ENCODE peak calls at places on chromosomes 3 and 15, in seven cellular contexts. C is H9, N is H1, W is IMR-90, M is mesenchymal stem cell, K is mesendoderm, X is trophoblast cell. I is an unnamed sample.

GRCh38 chr3:46538803-46539442 is 27.2 kb downstream of the LRRC2 start:
- DNase-seq in C (no peak), N (no peak), W (peak; percentile 83), M (peak; percentile 53), K (peak; percentile 65), X (no peak), I (no peak)

GRCh38 chr15:85482896-85483295 is 102.5 kb downstream of the AKAP13 start:
- DNase-seq in C (no peak), N (no peak), W (peak; percentile 92), M (peak; percentile 97), K (no peak), X (no peak), I (no peak)

GRCh38 chr3:149657458-149657795 is 398 bp downstream of the WWTR1 start:
- DNase-seq in C (no peak), N (no peak), W (peak; percentile 59), M (peak; percentile 81), K (peak; percentile 87), X (peak; percentile 88), I (no peak)

GRCh38 chr3:85603378-85603777 is 644.6 kb downstream of the CADM2 start:
- DNase-seq in C (no peak), N (no peak), W (no peak), M (no peak), K (peak; percentile 6), X (no peak), I (peak; percentile 23)

GRCh38 chr15:59539799-59540198 is 71.8 kb upstream of the GCNT3 start:
- DNase-seq in C (no peak), N (no peak), W (no peak), M (no peak), K (no peak), X (no peak), I (no peak)

GRCh38 chr3:173983353-173983752 is 585.8 kb downstream of the NLGN1 start:
- DNase-seq in C (no peak), N (no peak), W (peak; percentile 78), M (peak; percentile 29), K (no peak), X (no peak), I (no peak)

GRCh38 chr15:83658406-83658805 is 4.5 kb downstream of the ADAMTSL3 start:
- DNase-seq in C (no peak), N (no peak), W (no peak), M (no peak), K (no peak), X (no peak), I (no peak)

GRCh38 chr3:22620498-22620897 is 582.6 kb upstream of the UBE2E2 start:
- DNase-seq in C (no peak), N (no peak), W (no peak), M (no peak), K (no peak), X (no peak), I (no peak)

GRCh38 chr15:41504751-41505492 is 8.7 kb downstream of the LTK start:
- DNase-seq in C (no peak), N (no peak), W (no peak), M (no peak), K (no peak), X (no peak), I (no peak)

GRCh38 chr15:94205366-94205765 is 26.0 kb upstream of the MCTP2 start:
- DNase-seq in C (no peak), N (no peak), W (peak; percentile 18), M (peak; percentile 99), K (no peak), X (no peak), I (no peak)

GRCh38 chr15:69855601-69856000 is 242.1 kb downstream of the TLE3 start:
- DNase-seq in C (no peak), N (no peak), W (no peak), M (peak; percentile 66), K (no peak), X (no peak), I (no peak)

GRCh38 chr3:83842511-83842910 is 1116.3 kb upstream of the CADM2 start:
- DNase-seq in C (no peak), N (no peak), W (no peak), M (no peak), K (no peak), X (no peak), I (no peak)

GRCh38 chr3:189685854-189686253 is 54.7 kb downstream of the TP63 start:
- DNase-seq in C (no peak), N (no peak), W (peak; percentile 93), M (peak; percentile 66), K (no peak), X (no peak), I (no peak)

GRCh38 chr15:40100947-40101905 is 7.5 kb downstream of the BMF start:
- DNase-seq in C (no peak), N (no peak), W (peak; percentile 50), M (no peak), K (no peak), X (no peak), I (no peak)

GRCh38 chr15:60740787-60741354 is 261.9 kb upstream of the ICE2 start:
- DNase-seq in C (no peak), N (no peak), W (peak; percentile 31), M (peak; percentile 81), K (no peak), X (no peak), I (no peak)

GRCh38 chr3:42572278-42572677 is 9.5 kb downstream of the SEC22C start:
- DNase-seq in C (peak; percentile 82), N (no peak), W (peak; percentile 31), M (peak; percentile 58), K (peak; percentile 91), X (peak; percentile 49), I (no peak)

DNA sequence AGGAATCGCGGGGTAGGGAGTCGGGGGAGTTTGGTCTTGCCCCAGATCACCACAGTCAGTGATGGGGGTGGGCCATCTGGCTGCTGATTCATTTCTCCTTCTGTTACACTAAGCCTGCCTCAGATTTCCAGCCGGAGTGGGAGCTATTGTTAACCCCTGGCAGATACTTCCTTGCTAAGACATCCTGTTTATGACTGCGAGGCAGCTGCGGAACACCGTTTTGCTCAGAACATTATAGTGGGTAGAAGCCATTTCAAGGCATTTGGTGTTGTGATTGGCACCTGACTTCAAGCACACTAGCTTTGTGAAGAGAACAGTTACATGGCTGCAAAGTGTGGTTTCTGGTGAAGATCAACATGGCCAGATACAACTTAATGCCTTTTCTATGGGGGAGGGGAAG is 73.8 kb downstream of the FLNB start:
- DNase-seq in C (no peak), N (no peak), W (peak; percentile 91), M (peak; percentile 88), K (no peak), X (no peak), I (no peak)
- H3K27ac ChIP-seq in C (no peak overlapping the region), N (no peak overlapping the region), W (peak overlapping the region; percentile 30), M (peak overlapping the region; percentile 6), K (no peak overlapping the region), X (no peak overlapping the region), I (no peak overlapping the region)

GRCh38 chr15:76837474-76837873 is 67.7 kb downstream of the SCAPER start:
- DNase-seq in C (no peak), N (no peak), W (no peak), M (no peak), K (no peak), X (no peak), I (no peak)
- H2BK120ac ChIP-seq in C (no peak overlapping the region), N (no peak overlapping the region), W (no peak overlapping the region), M (no peak overlapping the region), K (no peak overlapping the region), X (no peak overlapping the region), I (no peak overlapping the region)

GRCh38 chr3:171000281-171000680 is 26.2 kb downstream of the SLC2A2 start:
- DNase-seq in C (no peak), N (no peak), W (peak; percentile 11), M (no peak), K (no peak), X (peak; percentile 15), I (no peak)
- H3K27ac ChIP-seq in C (no peak overlapping the region), N (no peak overlapping the region), W (no peak overlapping the region), M (peak overlapping the region; percentile 74), K (no peak overlapping the region), X (no peak overlapping the region), I (no peak overlapping the region)

GRCh38 chr3:15276028-15276717 is 56.2 kb downstream of the SH3BP5 start:
- DNase-seq in C (no peak), N (no peak), W (no peak), M (no peak), K (no peak), X (peak; percentile 47), I (no peak)
- H2BK120ac ChIP-seq in C (no peak overlapping the region), N (no peak overlapping the region), W (no peak overlapping the region), M (no peak overlapping the region), K (no peak overlapping the region), X (no peak overlapping the region), I (no peak overlapping the region)

GRCh38 chr15:91135201-91136130 is 35.4 kb downstream of the SV2B start:
- DNase-seq in C (no peak), N (no peak), W (no peak), M (no peak), K (no peak), X (no peak), I (no peak)
- H3K27ac ChIP-seq in C (no peak overlapping the region), N (no peak overlapping the region), W (no peak overlapping the region), M (no peak overlapping the region), K (no peak overlapping the region), X (no peak overlapping the region), I (no peak overlapping the region)

GRCh38 chr3:186383026-186383993 is 21.3 kb upstream of the DGKG start:
- DNase-seq in C (no peak), N (no peak), W (no peak), M (no peak), K (peak; percentile 31), X (no peak), I (no peak)

GRCh38 chr3:186382217-186382885 is 20.3 kb upstream of the DGKG start:
- DNase-seq in C (no peak), N (no peak), W (no peak), M (no peak), K (peak; percentile 63), X (no peak), I (no peak)

GRCh38 chr3:186385856-186386602 is 24.0 kb upstream of the DGKG start:
- DNase-seq in C (no peak), N (no peak), W (no peak), M (no peak), K (no peak), X (no peak), I (no peak)

GRCh38 chr3:186380622-186381380 is 18.8 kb upstream of the DGKG start:
- DNase-seq in C (no peak), N (no peak), W (peak; percentile 25), M (no peak), K (no peak), X (no peak), I (no peak)

GRCh38 chr3:186381424-186382216 is 19.6 kb upstream of the DGKG start:
- DNase-seq in C (no peak), N (no peak), W (no peak), M (no peak), K (no peak), X (no peak), I (no peak)
- H2BK120ac ChIP-seq in C (no peak overlapping the region), N (no peak overlapping the region), W (no peak overlapping the region), M (no peak overlapping the region), K (no peak overlapping the region), X (no peak overlapping the region), I (no peak overlapping the region)